ENCODE peak calls at places on chromosomes 7 and 10, in five cellular contexts. T is psoas muscle; S is activated CD8-positive, alpha-beta memory T cell treated with anti-CD3 and anti-CD28 coated beads for 48 hours; M is omental fat pad; I is DMS 273 treated with DMSO at 0.1 percent for 48 hours. H is an unnamed sample.

GRCh38 chr10:58412502-58412961 is 27.3 kb downstream of the TFAM start:
- DNase-seq in T (no peak), S (no peak), M (no peak), I (no peak), H (no peak)

GRCh38 chr7:1000594-1000935 is 17.6 kb downstream of the CYP2W1 start:
- DNase-seq in T (no peak), S (no peak), M (no peak), I (no peak), H (no peak)

GRCh38 chr10:89744021-89744420 is 42.6 kb downstream of the KIF20B start:
- DNase-seq in T (no peak), S (no peak), M (no peak), I (no peak), H (no peak)

GRCh38 chr10:86734209-86734988 is 22.0 kb upstream of the BMPR1A start:
- DNase-seq in T (no peak), S (no peak), M (no peak), I (no peak), H (no peak)

GRCh38 chr10:110764793-110765512 is 106.8 kb upstream of the PDCD4 start:
- DNase-seq in T (no peak), S (no peak), M (no peak), I (no peak), H (no peak)

GRCh38 chr10:102269017-102269416 is 23.7 kb downstream of the GBF1 start:
- DNase-seq in T (no peak), S (no peak), M (no peak), I (no peak), H (no peak)

GRCh38 chr10:7151538-7151937 is 259.3 kb downstream of the SFMBT2 start:
- DNase-seq in T (no peak), S (no peak), M (no peak), I (no peak), H (no peak)

GRCh38 chr7:28138837-28139236 is 41.8 kb downstream of the JAZF1 start:
- DNase-seq in T (no peak), S (no peak), M (no peak), I (no peak), H (no peak)

GRCh38 chr10:120514035-120514620 is 57.1 kb downstream of the PLPP4 start:
- DNase-seq in T (no peak), S (no peak), M (no peak), I (no peak), H (no peak)